ENCODE peak calls at places on chromosomes 16 and 17, in four cellular contexts. D is skeletal muscle cell, J is pancreas, S is fibroblast of lung. T is an unnamed sample.

GRCh38 chr16:27264151-27264550 is 4.4 kb downstream of the NSMCE1 start:
- DNase-seq in D (no peak), J (no peak), S (peak; percentile 65), T (no peak)

GRCh38 chr17:75356260-75356937 is 49.1 kb downstream of the GRB2 start:
- DNase-seq in D (no peak), J (no peak), S (no peak), T (no peak)

GRCh38 chr17:38745545-38745944 is 2.6 kb downstream of the PCGF2 start:
- DNase-seq in D (no peak), J (no peak), S (no peak), T (no peak)

GRCh38 chr16:528111-529011 is 849 bp downstream of the CAPN15 start:
- DNase-seq in D (no peak), J (peak; percentile 49), S (peak; percentile 56), T (no peak)

GRCh38 chr17:67673006-67673405 is 44.7 kb upstream of the NOL11 start:
- DNase-seq in D (no peak), J (no peak), S (no peak), T (no peak)

GRCh38 chr16:1534021-1535020 is 855 bp downstream of the TMEM204 start:
- DNase-seq in D (no peak), J (no peak), S (peak; percentile 13), T (no peak)

GRCh38 chr17:78727476-78728229 is 54.4 kb downstream of the CYTH1 start:
- DNase-seq in D (no peak), J (no peak), S (no peak), T (no peak)

GRCh38 chr16:67451061-67451703 is 20.3 kb downstream of the HSD11B2 start:
- DNase-seq in D (no peak), J (no peak), S (no peak), T (no peak)

GRCh38 chr17:45381001-45381400 is 51.7 kb downstream of the ARHGAP27 start:
- DNase-seq in D (no peak), J (no peak), S (peak; percentile 27), T (no peak)

GRCh38 chr16:89442990-89443726 is 47.2 kb downstream of the ANKRD11 start:
- DNase-seq in D (peak; percentile 39), J (peak; percentile 42), S (peak; percentile 77), T (no peak)

GRCh38 chr17:27299384-27300049 is 5.6 kb downstream of the WSB1 start:
- DNase-seq in D (no peak), J (no peak), S (no peak), T (no peak)

GRCh38 chr17:79338142-79338541 is 263.5 kb downstream of the ENGASE start:
- DNase-seq in D (no peak), J (no peak), S (no peak), T (no peak)

DNA sequence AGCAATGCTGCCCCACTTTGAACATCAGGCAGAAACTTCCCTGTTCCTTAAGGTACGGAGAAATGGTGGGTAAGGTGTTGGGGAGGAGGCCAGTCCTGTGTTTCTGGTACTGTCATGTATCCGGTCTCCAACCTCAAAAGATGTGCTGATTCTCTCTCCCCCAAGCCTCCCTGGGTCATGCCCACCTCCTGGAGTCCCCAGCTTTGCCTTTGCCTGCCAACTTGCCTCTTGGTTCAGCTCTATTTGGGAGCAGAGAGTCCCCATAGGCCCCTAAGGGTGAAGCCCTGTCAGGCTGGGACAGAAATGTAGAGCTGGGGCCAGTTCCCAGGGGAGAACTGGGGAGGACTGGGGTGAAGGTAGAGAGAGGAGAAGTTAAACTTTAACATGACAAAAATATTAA is 1.6 kb upstream of the TBX21 start:
- DNase-seq in D (no peak), J (no peak), S (no peak), T (no peak)
- H3K4me3 ChIP-seq in D (no peak overlapping the region), J (no peak overlapping the region), S (no peak overlapping the region), T (no peak overlapping the region)

GRCh38 chr16:56645311-56645710 is 6.4 kb upstream of the MT1B start:
- DNase-seq in D (no peak), J (no peak), S (no peak), T (no peak)

GRCh38 chr16:56645838-56646237 is 5.8 kb upstream of the MT1B start:
- DNase-seq in D (no peak), J (no peak), S (no peak), T (no peak)

GRCh38 chr16:56641166-56641565 is 2.7 kb downstream of the MT1A start:
- DNase-seq in D (no peak), J (no peak), S (no peak), T (no peak)

GRCh38 chr16:56643833-56644232 is 5.4 kb downstream of the MT1A start:
- DNase-seq in D (no peak), J (no peak), S (no peak), T (no peak)

GRCh38 chr16:56643080-56643778 is 4.8 kb downstream of the MT1A start:
- DNase-seq in D (no peak), J (peak; percentile 87), S (peak; percentile 38), T (no peak)
- H3K4me3 ChIP-seq in D (peak overlapping the region; percentile 22), J (peak overlapping the region; percentile 7), S (no peak overlapping the region), T (no peak overlapping the region)

DNA sequence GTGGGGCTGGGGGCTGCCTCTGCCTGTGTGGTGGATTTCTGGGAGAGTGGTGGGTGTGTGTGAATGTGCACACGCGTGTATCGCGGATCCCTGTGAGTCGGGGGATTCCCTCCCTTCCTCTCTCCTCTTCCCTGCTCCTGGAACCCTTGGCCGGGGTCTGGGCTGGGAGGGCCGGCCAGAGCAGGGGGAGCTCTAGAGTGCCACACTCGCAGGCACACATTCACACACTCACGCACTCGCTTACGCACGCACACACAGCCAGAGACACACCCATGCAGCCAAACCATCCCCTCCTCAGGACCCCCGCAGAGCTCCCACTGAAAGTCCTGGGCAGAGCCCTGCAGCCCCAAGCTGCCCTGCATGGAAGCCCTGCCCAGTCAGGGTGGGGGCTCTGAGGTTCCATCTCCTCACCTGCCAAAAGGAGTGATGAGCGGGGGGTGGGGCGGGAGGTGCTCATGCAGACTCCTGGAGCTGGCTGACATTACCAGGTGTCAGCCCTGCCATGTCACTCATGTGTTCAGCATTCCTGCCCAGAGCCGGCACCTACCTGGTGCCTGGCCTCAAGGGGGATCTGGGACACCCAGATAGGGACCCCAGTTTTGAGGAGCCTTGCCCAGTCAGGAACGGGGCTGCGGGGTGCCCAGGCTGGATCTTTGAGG is 1.9 kb downstream of the NECAB2 start:
- DNase-seq in D (no peak), J (no peak), S (no peak), T (no peak)
- H3K4me3 ChIP-seq in D (no peak overlapping the region), J (no peak overlapping the region), S (no peak overlapping the region), T (no peak overlapping the region)

DNA sequence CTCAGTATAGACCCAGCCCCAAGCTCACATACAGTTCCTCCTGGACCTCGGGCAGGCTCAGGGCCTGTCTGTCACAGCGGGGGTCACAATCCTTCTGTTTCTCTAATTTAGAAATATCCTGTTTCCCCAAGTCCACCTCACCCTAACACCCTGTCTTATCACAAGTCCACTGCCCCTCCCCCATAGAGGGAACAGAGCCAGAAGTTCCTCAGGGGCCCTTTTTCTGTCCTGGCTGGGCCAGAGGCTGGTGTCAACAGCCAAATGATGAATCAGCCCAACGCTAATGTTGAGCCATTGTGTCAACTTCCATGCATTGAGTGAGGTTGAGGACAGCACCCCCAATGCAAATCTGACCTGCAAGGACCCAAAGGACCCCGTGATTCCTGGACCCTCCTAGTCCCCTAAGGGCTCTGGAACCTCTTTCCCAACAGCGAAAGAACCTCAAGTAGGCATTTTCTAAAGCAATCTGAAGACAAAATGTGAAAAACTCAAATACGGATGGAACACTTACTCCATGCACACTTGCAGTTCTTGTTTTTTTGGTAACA is 58.6 kb downstream of the PECAM1 start:
- DNase-seq in D (no peak), J (no peak), S (peak; percentile 45), T (no peak)
- H3K4me3 ChIP-seq in D (no peak overlapping the region), J (no peak overlapping the region), S (no peak overlapping the region), T (no peak overlapping the region)

DNA sequence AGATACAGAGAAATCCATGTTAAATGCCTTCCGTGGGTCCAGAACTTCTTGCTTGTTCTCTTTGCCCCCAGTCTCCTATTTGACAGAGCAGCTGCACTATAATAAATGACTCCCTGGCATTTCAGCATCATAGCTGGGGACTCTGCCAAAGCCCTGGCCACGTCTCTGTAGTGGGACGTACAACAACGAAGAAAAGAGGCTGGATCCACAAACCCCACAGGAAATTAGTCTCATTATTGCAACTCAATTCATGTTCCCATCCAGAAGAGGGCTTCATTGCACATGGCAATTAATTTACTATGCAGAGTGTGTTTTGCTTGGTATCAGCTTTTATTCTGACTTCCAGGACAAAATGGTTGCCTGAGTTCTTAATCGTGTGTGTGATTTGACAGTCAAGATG is 121.3 kb downstream of the CDH13 start:
- DNase-seq in D (peak; percentile 47), J (peak; percentile 29), S (peak; percentile 91), T (no peak)
- H3K4me3 ChIP-seq in D (no peak overlapping the region), J (no peak overlapping the region), S (no peak overlapping the region), T (no peak overlapping the region)

GRCh38 chr17:50861822-50862528 is 4.2 kb downstream of the TOB1 start:
- DNase-seq in D (no peak), J (no peak), S (no peak), T (no peak)
- H3K4me3 ChIP-seq in D (no peak overlapping the region), J (no peak overlapping the region), S (no peak overlapping the region), T (no peak overlapping the region)

GRCh38 chr16:85150331-85150940 is 38.2 kb upstream of the CIBAR2 start:
- DNase-seq in D (no peak), J (no peak), S (no peak), T (no peak)
- H3K4me3 ChIP-seq in D (no peak overlapping the region), J (no peak overlapping the region), S (no peak overlapping the region), T (no peak overlapping the region)

DNA sequence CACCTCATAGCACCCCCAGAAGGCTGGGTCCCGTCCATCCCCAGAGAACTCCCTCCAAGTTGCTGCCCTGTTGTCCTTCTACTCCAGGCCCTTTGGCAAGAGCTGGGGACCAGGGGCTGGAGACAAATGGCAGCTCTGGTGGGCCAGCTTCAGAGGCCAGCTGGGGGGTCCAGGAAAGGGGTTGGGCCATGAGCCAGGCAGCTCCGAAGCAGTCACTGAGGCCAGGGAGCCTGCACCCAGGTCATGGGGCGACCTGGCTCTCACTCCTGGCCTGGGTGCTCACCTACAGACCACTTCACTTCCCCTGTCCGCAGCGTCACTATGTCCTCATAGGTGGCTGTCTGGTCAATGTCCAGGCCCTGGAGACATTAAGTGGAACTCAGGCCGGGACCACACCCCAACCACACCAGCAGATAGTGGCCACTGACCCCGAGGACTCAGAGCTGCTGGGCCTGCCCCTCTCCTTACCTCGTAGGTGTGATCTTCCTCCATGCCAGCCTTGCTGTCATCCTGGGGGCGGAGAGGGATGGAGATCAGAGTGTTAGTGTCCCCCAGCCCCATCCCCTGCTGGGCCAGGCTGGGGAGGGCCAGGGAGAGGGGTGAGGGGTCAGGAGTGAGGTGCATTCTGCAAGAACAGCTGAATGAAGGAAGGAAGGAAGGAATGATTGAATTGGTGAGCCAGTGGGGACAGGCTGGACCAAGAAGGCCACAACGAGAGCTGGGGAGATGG is 3.0 kb downstream of the CD79B start:
- DNase-seq in D (no peak), J (no peak), S (no peak), T (no peak)
- H3K4me3 ChIP-seq in D (no peak overlapping the region), J (no peak overlapping the region), S (no peak overlapping the region), T (no peak overlapping the region)

T was measured in SJSA1.